ENCODE peak calls at places on chromosomes 16 and 17, in four cellular contexts. One of them, this sample, is unnamed.

GRCh38 chr17:45989759-45990158 is 9.3 kb upstream of the STH start:
- DNase-seq in RWPE1: no peak
- DNase-seq in OCI-LY7: no peak
- DNase-seq in mucosa of descending colon: no peak
- DNase-seq in this sample: no peak

GRCh38 chr17:50269477-50270429 is 4.5 kb upstream of the TMEM92 start:
- DNase-seq in RWPE1: peak; percentile 62
- DNase-seq in OCI-LY7: peak; percentile 66
- DNase-seq in mucosa of descending colon: peak; percentile 82
- DNase-seq in this sample: peak; percentile 63

GRCh38 chr16:70158261-70158939 is 15.2 kb upstream of the CLEC18C start:
- DNase-seq in RWPE1: no peak
- DNase-seq in OCI-LY7: no peak
- DNase-seq in mucosa of descending colon: no peak
- DNase-seq in this sample: no peak

GRCh38 chr17:77756028-77756427 is 202.5 kb upstream of the TNRC6C start:
- DNase-seq in RWPE1: no peak
- DNase-seq in OCI-LY7: no peak
- DNase-seq in mucosa of descending colon: no peak
- DNase-seq in this sample: no peak

GRCh38 chr16:65817066-65817465 is 549.4 kb upstream of the CDH5 start:
- DNase-seq in RWPE1: no peak
- DNase-seq in OCI-LY7: no peak
- DNase-seq in mucosa of descending colon: no peak
- DNase-seq in this sample: no peak

GRCh38 chr17:40931311-40931710 is 6.1 kb downstream of the KRT23 start:
- DNase-seq in RWPE1: no peak
- DNase-seq in OCI-LY7: no peak
- DNase-seq in mucosa of descending colon: no peak
- DNase-seq in this sample: no peak

GRCh38 chr16:87686697-87687570 is 78.9 kb downstream of the KLHDC4 start:
- DNase-seq in RWPE1: no peak
- DNase-seq in OCI-LY7: no peak
- DNase-seq in mucosa of descending colon: no peak
- DNase-seq in this sample: no peak

GRCh38 chr16:72884037-72884436 is 163.9 kb downstream of the ZFHX3 start:
- DNase-seq in RWPE1: no peak
- DNase-seq in OCI-LY7: no peak
- DNase-seq in mucosa of descending colon: no peak
- DNase-seq in this sample: no peak

GRCh38 chr17:39144414-39144813 is 7.0 kb downstream of the PLXDC1 start:
- DNase-seq in RWPE1: peak; percentile 70
- DNase-seq in OCI-LY7: no peak
- DNase-seq in mucosa of descending colon: peak; percentile 67
- DNase-seq in this sample: peak; percentile 95

GRCh38 chr17:44581868-44582267 is 24.6 kb downstream of the FZD2 start:
- DNase-seq in RWPE1: no peak
- DNase-seq in OCI-LY7: peak; percentile 37
- DNase-seq in mucosa of descending colon: no peak
- DNase-seq in this sample: no peak

GRCh38 chr17:77490361-77491183 is 349.8 kb downstream of the SEC14L1 start:
- DNase-seq in RWPE1: no peak
- DNase-seq in OCI-LY7: no peak
- DNase-seq in mucosa of descending colon: no peak
- DNase-seq in this sample: no peak

GRCh38 chr16:14658063-14658462 is 25.3 kb downstream of the BFAR start:
- DNase-seq in RWPE1: no peak
- DNase-seq in OCI-LY7: peak; percentile 63
- DNase-seq in mucosa of descending colon: peak; percentile 47
- DNase-seq in this sample: no peak

GRCh38 chr17:82926716-82927115 is 86.9 kb upstream of the ZNF750 start:
- DNase-seq in RWPE1: no peak
- DNase-seq in OCI-LY7: no peak
- DNase-seq in mucosa of descending colon: no peak
- DNase-seq in this sample: no peak

GRCh38 chr17:66980896-66981295 is 16.4 kb downstream of the CACNG4 start:
- DNase-seq in RWPE1: no peak
- DNase-seq in OCI-LY7: no peak
- DNase-seq in mucosa of descending colon: no peak
- DNase-seq in this sample: no peak

GRCh38 chr16:10009691-10010090 is 172.5 kb downstream of the GRIN2A start:
- DNase-seq in RWPE1: no peak
- DNase-seq in OCI-LY7: no peak
- DNase-seq in mucosa of descending colon: no peak
- DNase-seq in this sample: no peak

GRCh38 chr17:80575057-80575875 is 30.6 kb downstream of the RPTOR start:
- DNase-seq in RWPE1: peak; percentile 81
- DNase-seq in OCI-LY7: peak; percentile 97
- DNase-seq in mucosa of descending colon: peak; percentile 97
- DNase-seq in this sample: peak; percentile 82

GRCh38 chr17:33241390-33241789 is 51.7 kb downstream of the ASIC2 start:
- DNase-seq in RWPE1: peak; percentile 34
- DNase-seq in OCI-LY7: no peak
- DNase-seq in mucosa of descending colon: no peak
- DNase-seq in this sample: no peak

GRCh38 chr16:79715088-79715487 is 114.6 kb upstream of the MAF start:
- DNase-seq in RWPE1: no peak
- DNase-seq in OCI-LY7: no peak
- DNase-seq in mucosa of descending colon: no peak
- DNase-seq in this sample: no peak

GRCh38 chr16:2867987-2868789 is 10.2 kb upstream of the PRSS22 start:
- DNase-seq in RWPE1: peak; percentile 94
- DNase-seq in OCI-LY7: peak; percentile 92
- DNase-seq in mucosa of descending colon: peak; percentile 99
- DNase-seq in this sample: peak; percentile 95

GRCh38 chr17:38617074-38617860 is 11.5 kb upstream of the SRCIN1 start:
- DNase-seq in RWPE1: no peak
- DNase-seq in OCI-LY7: no peak
- DNase-seq in mucosa of descending colon: no peak
- DNase-seq in this sample: no peak

GRCh38 chr16:66798162-66798561 is 3.2 kb downstream of the TERB1 start:
- DNase-seq in RWPE1: no peak
- DNase-seq in OCI-LY7: no peak
- DNase-seq in mucosa of descending colon: no peak
- DNase-seq in this sample: no peak

GRCh38 chr16:31134625-31135534 is 647 bp downstream of the PRSS8 start:
- DNase-seq in RWPE1: peak; percentile 50
- DNase-seq in OCI-LY7: no peak
- DNase-seq in mucosa of descending colon: peak; percentile 80
- DNase-seq in this sample: peak; percentile 84

GRCh38 chr17:9175700-9176467 is 154.6 kb downstream of the NTN1 start:
- DNase-seq in RWPE1: no peak
- DNase-seq in OCI-LY7: no peak
- DNase-seq in mucosa of descending colon: no peak
- DNase-seq in this sample: no peak

GRCh38 chr17:41868568-41868967 is 3.3 kb upstream of the KLHL11 start:
- DNase-seq in RWPE1: no peak
- DNase-seq in OCI-LY7: no peak
- DNase-seq in mucosa of descending colon: no peak
- DNase-seq in this sample: no peak

GRCh38 chr16:31474173-31474714 is 2.3 kb downstream of the TGFB1I1 start:
- DNase-seq in RWPE1: no peak
- DNase-seq in OCI-LY7: no peak
- DNase-seq in mucosa of descending colon: no peak
- DNase-seq in this sample: no peak

GRCh38 chr17:66715745-66716156 is 119.2 kb upstream of the CACNG5 start:
- DNase-seq in RWPE1: peak; percentile 74
- DNase-seq in OCI-LY7: peak; percentile 81
- DNase-seq in mucosa of descending colon: peak; percentile 53
- DNase-seq in this sample: peak; percentile 57

GRCh38 chr17:194844-195602 is 13.6 kb upstream of the DOC2B start:
- DNase-seq in RWPE1: no peak
- DNase-seq in OCI-LY7: peak; percentile 16
- DNase-seq in mucosa of descending colon: no peak
- DNase-seq in this sample: no peak

GRCh38 chr16:30659507-30660423 is 1.5 kb downstream of the FBRS start:
- DNase-seq in RWPE1: peak; percentile 12
- DNase-seq in OCI-LY7: peak; percentile 26
- DNase-seq in mucosa of descending colon: peak; percentile 49
- DNase-seq in this sample: peak; percentile 38

GRCh38 chr17:80785477-80786178 is 206.0 kb upstream of the CHMP6 start:
- DNase-seq in RWPE1: no peak
- DNase-seq in OCI-LY7: no peak
- DNase-seq in mucosa of descending colon: no peak
- DNase-seq in this sample: no peak

GRCh38 chr16:50265260-50265659 is 1.1 kb upstream of the ADCY7 start:
- DNase-seq in RWPE1: no peak
- DNase-seq in OCI-LY7: peak; percentile 72
- DNase-seq in mucosa of descending colon: peak; percentile 53
- DNase-seq in this sample: no peak
- TF ChIP-seq CTCF in RWPE1: no peak
- TF ChIP-seq CTCF in OCI-LY7: peak; percentile 80
- TF ChIP-seq CTCF in mucosa of descending colon: peak; percentile 29
- TF ChIP-seq CTCF in this sample: peak; percentile 19

GRCh38 chr17:47850373-47850691 is 631 bp downstream of the SP6 start:
- DNase-seq in RWPE1: no peak
- DNase-seq in OCI-LY7: no peak
- DNase-seq in mucosa of descending colon: no peak
- DNase-seq in this sample: no peak

GRCh38 chr17:47844814-47845453 is 3.9 kb upstream of the SCRN2 start:
- DNase-seq in RWPE1: no peak
- DNase-seq in OCI-LY7: no peak
- DNase-seq in mucosa of descending colon: no peak
- DNase-seq in this sample: no peak

GRCh38 chr17:47848198-47848513 is 2.8 kb downstream of the SP6 start:
- DNase-seq in RWPE1: no peak
- DNase-seq in OCI-LY7: no peak
- DNase-seq in mucosa of descending colon: no peak
- DNase-seq in this sample: no peak

GRCh38 chr17:47846741-47847340 is 4.1 kb downstream of the SP6 start:
- DNase-seq in RWPE1: no peak
- DNase-seq in OCI-LY7: no peak
- DNase-seq in mucosa of descending colon: no peak
- DNase-seq in this sample: no peak

GRCh38 chr17:47847341-47848197 is 3.4 kb downstream of the SP6 start:
- DNase-seq in RWPE1: no peak
- DNase-seq in OCI-LY7: no peak
- DNase-seq in mucosa of descending colon: no peak
- DNase-seq in this sample: no peak
- TF ChIP-seq CTCF in RWPE1: peak; percentile 43
- TF ChIP-seq CTCF in OCI-LY7: peak; percentile 68
- TF ChIP-seq CTCF in mucosa of descending colon: peak; percentile 15
- TF ChIP-seq CTCF in this sample: no peak

GRCh38 chr16:84159006-84159405 is 13.9 kb downstream of the DNAAF1 start:
- DNase-seq in RWPE1: no peak
- DNase-seq in OCI-LY7: no peak
- DNase-seq in mucosa of descending colon: no peak
- DNase-seq in this sample: no peak

GRCh38 chr16:84158455-84158854 is 13.3 kb downstream of the DNAAF1 start:
- DNase-seq in RWPE1: no peak
- DNase-seq in OCI-LY7: no peak
- DNase-seq in mucosa of descending colon: no peak
- DNase-seq in this sample: no peak

GRCh38 chr16:84153660-84154214 is 8.6 kb downstream of the DNAAF1 start:
- DNase-seq in RWPE1: no peak
- DNase-seq in OCI-LY7: no peak
- DNase-seq in mucosa of descending colon: no peak
- DNase-seq in this sample: no peak

GRCh38 chr16:84155226-84155625 is 10.1 kb downstream of the DNAAF1 start:
- DNase-seq in RWPE1: no peak
- DNase-seq in OCI-LY7: no peak
- DNase-seq in mucosa of descending colon: no peak
- DNase-seq in this sample: no peak

DNA sequence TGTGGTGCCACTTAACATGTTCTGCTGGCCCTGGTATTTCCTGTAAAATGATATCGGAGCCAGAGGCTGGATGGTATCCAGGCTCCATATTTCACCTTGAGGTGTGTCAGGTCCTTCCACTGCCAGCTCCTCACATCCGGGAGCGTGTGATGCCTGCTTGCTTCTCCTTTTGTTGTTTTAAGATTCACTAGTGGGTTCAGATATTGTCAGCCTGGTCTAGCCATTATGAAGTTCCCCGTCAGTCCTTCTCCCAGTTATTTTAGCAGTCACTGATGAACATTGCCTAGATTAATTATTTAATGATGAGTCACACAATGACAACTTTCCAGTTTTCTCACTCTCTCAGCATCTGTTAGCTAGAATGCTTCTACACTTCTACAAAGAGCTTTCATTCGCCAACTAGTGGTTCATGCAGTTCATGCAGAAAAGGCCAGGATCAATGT is 11.3 kb downstream of the DNAAF1 start:
- DNase-seq in RWPE1: no peak
- DNase-seq in OCI-LY7: no peak
- DNase-seq in mucosa of descending colon: no peak
- DNase-seq in this sample: no peak
- TF ChIP-seq CTCF in RWPE1: no peak
- TF ChIP-seq CTCF in OCI-LY7: peak; percentile 33
- TF ChIP-seq CTCF in mucosa of descending colon: no peak
- TF ChIP-seq CTCF in this sample: no peak

GRCh38 chr17:73089918-73090317 is 2.6 kb downstream of the SLC39A11 start:
- DNase-seq in RWPE1: no peak
- DNase-seq in OCI-LY7: no peak
- DNase-seq in mucosa of descending colon: no peak
- DNase-seq in this sample: peak; percentile 16

GRCh38 chr17:73089322-73089721 is 3.2 kb downstream of the SLC39A11 start:
- DNase-seq in RWPE1: no peak
- DNase-seq in OCI-LY7: no peak
- DNase-seq in mucosa of descending colon: no peak
- DNase-seq in this sample: no peak

GRCh38 chr17:73091770-73092517 is 544 bp downstream of the SLC39A11 start:
- DNase-seq in RWPE1: peak; percentile 52
- DNase-seq in OCI-LY7: peak; percentile 19
- DNase-seq in mucosa of descending colon: peak; percentile 57
- DNase-seq in this sample: peak; percentile 38

GRCh38 chr17:73091410-73091769 is 1.1 kb downstream of the SLC39A11 start:
- DNase-seq in RWPE1: no peak
- DNase-seq in OCI-LY7: no peak
- DNase-seq in mucosa of descending colon: no peak
- DNase-seq in this sample: no peak

GRCh38 chr17:73090396-73091202 is 1.9 kb downstream of the SLC39A11 start:
- DNase-seq in RWPE1: no peak
- DNase-seq in OCI-LY7: no peak
- DNase-seq in mucosa of descending colon: peak; percentile 22
- DNase-seq in this sample: no peak
- TF ChIP-seq CTCF in RWPE1: no peak
- TF ChIP-seq CTCF in OCI-LY7: no peak
- TF ChIP-seq CTCF in mucosa of descending colon: no peak
- TF ChIP-seq CTCF in this sample: no peak

DNA sequence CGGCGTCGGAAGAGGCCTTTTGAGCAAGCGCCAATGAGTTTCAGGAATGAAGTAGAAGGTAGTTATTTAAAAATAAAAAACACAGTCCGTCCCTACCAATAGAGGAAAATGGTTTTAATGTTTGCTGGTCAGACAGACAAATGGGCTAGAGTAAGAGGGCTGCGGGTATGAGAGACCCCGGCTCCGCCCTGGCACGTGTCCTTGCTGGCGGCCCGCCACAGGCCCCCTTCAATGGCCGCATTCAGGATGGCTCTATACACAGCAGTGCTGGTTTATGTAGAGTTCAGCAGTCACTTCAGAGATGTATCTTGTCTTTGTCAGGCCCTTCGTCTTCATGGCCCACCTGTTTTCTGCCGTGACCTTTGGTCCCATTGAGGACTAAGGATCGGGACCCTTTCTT is 87.3 kb downstream of the CRISPLD2 start:
- DNase-seq in RWPE1: no peak
- DNase-seq in OCI-LY7: no peak
- DNase-seq in mucosa of descending colon: no peak
- DNase-seq in this sample: no peak
- TF ChIP-seq CTCF in RWPE1: no peak
- TF ChIP-seq CTCF in OCI-LY7: no peak
- TF ChIP-seq CTCF in mucosa of descending colon: no peak
- TF ChIP-seq CTCF in this sample: no peak

This sample was measured in body of pancreas.